ENCODE peak calls at places on chromosomes 16 and 17, in seven cellular contexts. One of them, this sample, is unnamed. For H3K9me3 and H3K36me3, the result is how much of the 10 kb centered on the place peaks cover.

GRCh38 chr17:4477286-4477791 is 21.3 kb upstream of the SPNS2 start:
- DNase-seq in lower lobe of right lung: no peak
- DNase-seq in SK-N-SH: no peak
- DNase-seq in CD8-positive, alpha-beta memory T cell: no peak
- DNase-seq in stomach: no peak
- DNase-seq in endodermal cell: no peak
- DNase-seq in IMR-90: no peak
- DNase-seq in this sample: no peak

GRCh38 chr17:2898255-2898926 is 102.2 kb downstream of the RAP1GAP2 start:
- DNase-seq in stomach: peak
- DNase-seq in SK-N-SH: peak
- DNase-seq in endodermal cell: no peak
- DNase-seq in CD8-positive, alpha-beta memory T cell: no peak
- DNase-seq in IMR-90: no peak
- DNase-seq in lower lobe of right lung: no peak
- DNase-seq in this sample: no peak

GRCh38 chr17:63647065-63647725 is 25.0 kb downstream of the MAP3K3 start:
- DNase-seq in endodermal cell: peak
- DNase-seq in CD8-positive, alpha-beta memory T cell: no peak
- DNase-seq in stomach: no peak
- DNase-seq in SK-N-SH: no peak
- DNase-seq in lower lobe of right lung: no peak
- DNase-seq in IMR-90: peak
- DNase-seq in this sample: no peak

GRCh38 chr16:16073884-16074781 is 124.7 kb downstream of the ABCC1 start:
- DNase-seq in lower lobe of right lung: peak
- DNase-seq in stomach: peak
- DNase-seq in IMR-90: peak
- DNase-seq in endodermal cell: peak
- DNase-seq in CD8-positive, alpha-beta memory T cell: no peak
- DNase-seq in SK-N-SH: no peak
- DNase-seq in this sample: no peak

GRCh38 chr16:46972429-46972970 is 974 bp downstream of the DNAJA2 start:
- DNase-seq in IMR-90: peak
- DNase-seq in lower lobe of right lung: no peak
- DNase-seq in CD8-positive, alpha-beta memory T cell: no peak
- DNase-seq in SK-N-SH: peak
- DNase-seq in endodermal cell: no peak
- DNase-seq in stomach: no peak
- DNase-seq in this sample: no peak

GRCh38 chr17:57756941-57757340 is 11.8 kb upstream of the CCDC182 start:
- DNase-seq in CD8-positive, alpha-beta memory T cell: no peak
- DNase-seq in endodermal cell: peak
- DNase-seq in IMR-90: no peak
- DNase-seq in SK-N-SH: no peak
- DNase-seq in lower lobe of right lung: no peak
- DNase-seq in stomach: no peak
- DNase-seq in this sample: no peak

GRCh38 chr16:89696598-89697128 is 4.8 kb downstream of the SPATA2L start:
- DNase-seq in endodermal cell: peak
- DNase-seq in IMR-90: no peak
- DNase-seq in SK-N-SH: peak
- DNase-seq in CD8-positive, alpha-beta memory T cell: peak
- DNase-seq in stomach: no peak
- DNase-seq in lower lobe of right lung: peak
- DNase-seq in this sample: no peak

GRCh38 chr16:75566889-75567255 is 693 bp downstream of the GABARAPL2 start:
- DNase-seq in stomach: no peak
- DNase-seq in endodermal cell: peak
- DNase-seq in CD8-positive, alpha-beta memory T cell: peak
- DNase-seq in IMR-90: no peak
- DNase-seq in lower lobe of right lung: no peak
- DNase-seq in SK-N-SH: peak
- DNase-seq in this sample: no peak

GRCh38 chr16:50719401-50720337 is 22.2 kb upstream of the CYLD start:
- DNase-seq in CD8-positive, alpha-beta memory T cell: no peak
- DNase-seq in stomach: peak
- DNase-seq in lower lobe of right lung: no peak
- DNase-seq in SK-N-SH: no peak
- DNase-seq in endodermal cell: peak
- DNase-seq in IMR-90: no peak
- DNase-seq in this sample: no peak

GRCh38 chr16:70651524-70651923 is 5.2 kb downstream of the IL34 start:
- DNase-seq in endodermal cell: no peak
- DNase-seq in SK-N-SH: no peak
- DNase-seq in CD8-positive, alpha-beta memory T cell: no peak
- DNase-seq in IMR-90: peak
- DNase-seq in lower lobe of right lung: no peak
- DNase-seq in stomach: no peak
- DNase-seq in this sample: no peak

GRCh38 chr17:17818088-17818526 is 18.7 kb downstream of the SREBF1 start:
- DNase-seq in SK-N-SH: peak
- DNase-seq in IMR-90: peak
- DNase-seq in CD8-positive, alpha-beta memory T cell: no peak
- DNase-seq in stomach: no peak
- DNase-seq in lower lobe of right lung: peak
- DNase-seq in endodermal cell: peak
- DNase-seq in this sample: no peak

GRCh38 chr17:58702045-58702476 is 9.7 kb downstream of the RAD51C start:
- DNase-seq in SK-N-SH: no peak
- DNase-seq in lower lobe of right lung: no peak
- DNase-seq in IMR-90: no peak
- DNase-seq in endodermal cell: peak
- DNase-seq in stomach: no peak
- DNase-seq in CD8-positive, alpha-beta memory T cell: no peak
- DNase-seq in this sample: no peak

GRCh38 chr17:76820523-76820922 is 47.7 kb upstream of the MGAT5B start:
- DNase-seq in endodermal cell: no peak
- DNase-seq in stomach: no peak
- DNase-seq in SK-N-SH: peak
- DNase-seq in IMR-90: no peak
- DNase-seq in CD8-positive, alpha-beta memory T cell: no peak
- DNase-seq in lower lobe of right lung: no peak
- DNase-seq in this sample: no peak

GRCh38 chr17:79652999-79653643 is 42.3 kb upstream of the RBFOX3 start:
- DNase-seq in stomach: no peak
- DNase-seq in lower lobe of right lung: no peak
- DNase-seq in IMR-90: no peak
- DNase-seq in SK-N-SH: no peak
- DNase-seq in CD8-positive, alpha-beta memory T cell: no peak
- DNase-seq in endodermal cell: no peak
- DNase-seq in this sample: no peak

GRCh38 chr16:87293990-87294389 is 23.2 kb downstream of the C16orf95 start:
- DNase-seq in lower lobe of right lung: no peak
- DNase-seq in stomach: no peak
- DNase-seq in CD8-positive, alpha-beta memory T cell: no peak
- DNase-seq in endodermal cell: no peak
- DNase-seq in SK-N-SH: no peak
- DNase-seq in IMR-90: no peak
- DNase-seq in this sample: no peak

GRCh38 chr17:1999557-2000251 is 25.4 kb downstream of the RTN4RL1 start:
- DNase-seq in stomach: peak
- DNase-seq in lower lobe of right lung: no peak
- DNase-seq in IMR-90: peak
- DNase-seq in CD8-positive, alpha-beta memory T cell: no peak
- DNase-seq in SK-N-SH: peak
- DNase-seq in endodermal cell: peak
- DNase-seq in this sample: no peak

GRCh38 chr16:29146266-29146665 is 161.4 kb downstream of the LAT start:
- DNase-seq in IMR-90: no peak
- DNase-seq in CD8-positive, alpha-beta memory T cell: no peak
- DNase-seq in SK-N-SH: no peak
- DNase-seq in endodermal cell: no peak
- DNase-seq in stomach: no peak
- DNase-seq in lower lobe of right lung: peak
- DNase-seq in this sample: no peak

GRCh38 chr16:85917012-85917411 is 18.1 kb downstream of the IRF8 start:
- DNase-seq in stomach: no peak
- DNase-seq in lower lobe of right lung: no peak
- DNase-seq in CD8-positive, alpha-beta memory T cell: no peak
- DNase-seq in endodermal cell: no peak
- DNase-seq in IMR-90: no peak
- DNase-seq in SK-N-SH: no peak
- DNase-seq in this sample: no peak

GRCh38 chr16:65480276-65480675 is 358.4 kb upstream of the CDH11 start:
- DNase-seq in IMR-90: no peak
- DNase-seq in lower lobe of right lung: no peak
- DNase-seq in stomach: no peak
- DNase-seq in CD8-positive, alpha-beta memory T cell: no peak
- DNase-seq in SK-N-SH: no peak
- DNase-seq in endodermal cell: no peak
- DNase-seq in this sample: no peak

GRCh38 chr17:75691371-75692290 is 24.5 kb downstream of the SAP30BP start:
- DNase-seq in CD8-positive, alpha-beta memory T cell: no peak
- DNase-seq in endodermal cell: no peak
- DNase-seq in stomach: no peak
- DNase-seq in SK-N-SH: no peak
- DNase-seq in lower lobe of right lung: no peak
- DNase-seq in IMR-90: peak
- DNase-seq in this sample: no peak

GRCh38 chr16:53370827-53371226 is 63.4 kb upstream of the RBL2 start:
- DNase-seq in CD8-positive, alpha-beta memory T cell: no peak
- DNase-seq in IMR-90: no peak
- DNase-seq in endodermal cell: no peak
- DNase-seq in SK-N-SH: no peak
- DNase-seq in lower lobe of right lung: no peak
- DNase-seq in stomach: no peak
- DNase-seq in this sample: no peak

GRCh38 chr17:31469959-31470358 is 78.5 kb downstream of the RAB11FIP4 start:
- DNase-seq in lower lobe of right lung: no peak
- DNase-seq in endodermal cell: peak
- DNase-seq in IMR-90: no peak
- DNase-seq in stomach: no peak
- DNase-seq in CD8-positive, alpha-beta memory T cell: no peak
- DNase-seq in SK-N-SH: no peak
- DNase-seq in this sample: no peak

GRCh38 chr16:30535777-30536190 is 1.1 kb upstream of the ZNF747 start:
- DNase-seq in stomach: peak
- DNase-seq in CD8-positive, alpha-beta memory T cell: peak
- DNase-seq in endodermal cell: peak
- DNase-seq in IMR-90: peak
- DNase-seq in lower lobe of right lung: peak
- DNase-seq in SK-N-SH: peak
- DNase-seq in this sample: peak

GRCh38 chr17:75785770-75786538 is 1.3 kb downstream of the UNK start:
- DNase-seq in CD8-positive, alpha-beta memory T cell: no peak
- DNase-seq in lower lobe of right lung: no peak
- DNase-seq in endodermal cell: no peak
- DNase-seq in IMR-90: peak
- DNase-seq in SK-N-SH: peak
- DNase-seq in stomach: no peak
- DNase-seq in this sample: no peak

GRCh38 chr17:46123607-46124006 is 69.6 kb downstream of the KANSL1 start:
- DNase-seq in lower lobe of right lung: no peak
- DNase-seq in CD8-positive, alpha-beta memory T cell: no peak
- DNase-seq in endodermal cell: peak
- DNase-seq in IMR-90: no peak
- DNase-seq in SK-N-SH: no peak
- DNase-seq in stomach: no peak
- DNase-seq in this sample: no peak
- H3K27ac ChIP-seq in lower lobe of right lung: no peak
- H3K27ac ChIP-seq in CD8-positive, alpha-beta memory T cell: no peak
- H3K27ac ChIP-seq in endodermal cell: no peak
- H3K27ac ChIP-seq in IMR-90: no peak
- H3K27ac ChIP-seq in SK-N-SH: no peak
- H3K27ac ChIP-seq in stomach: no peak
- H3K27ac ChIP-seq in this sample: no peak

DNA sequence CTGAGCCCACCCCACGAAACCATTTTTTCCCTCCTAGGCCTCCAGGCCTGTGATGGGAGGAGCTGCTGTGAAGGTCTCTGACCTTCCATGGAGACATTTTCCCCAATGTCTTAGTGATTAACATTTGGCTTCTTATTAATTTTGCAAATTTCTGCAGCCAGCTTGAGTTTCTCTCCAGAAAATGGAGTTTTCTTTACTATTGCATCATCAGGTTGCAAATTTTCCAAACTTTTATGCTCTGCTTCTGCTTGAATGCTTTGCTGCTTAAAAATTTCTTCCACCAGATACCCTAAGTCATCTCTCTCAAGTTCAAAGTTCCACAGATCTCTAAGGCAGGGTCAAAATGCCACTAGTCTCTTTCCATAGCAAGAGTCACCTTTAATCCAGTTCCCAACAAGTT is 12.9 kb upstream of the MYH4 start:
- DNase-seq in CD8-positive, alpha-beta memory T cell: no peak
- DNase-seq in lower lobe of right lung: no peak
- DNase-seq in SK-N-SH: no peak
- DNase-seq in IMR-90: no peak
- DNase-seq in endodermal cell: no peak
- DNase-seq in stomach: no peak
- DNase-seq in this sample: no peak
- H3K9me3 ChIP-seq in CD8-positive, alpha-beta memory T cell: under half
- H3K9me3 ChIP-seq in lower lobe of right lung: under half
- H3K9me3 ChIP-seq in SK-N-SH: under half
- H3K9me3 ChIP-seq in IMR-90: under half
- H3K9me3 ChIP-seq in endodermal cell: under half
- H3K9me3 ChIP-seq in stomach: under half
- H3K9me3 ChIP-seq in this sample: under half

GRCh38 chr17:36566081-36566480 is 21.4 kb downstream of the GGNBP2 start:
- DNase-seq in IMR-90: no peak
- DNase-seq in SK-N-SH: no peak
- DNase-seq in stomach: no peak
- DNase-seq in endodermal cell: no peak
- DNase-seq in CD8-positive, alpha-beta memory T cell: no peak
- DNase-seq in lower lobe of right lung: no peak
- DNase-seq in this sample: no peak
- H3K36me3 ChIP-seq in IMR-90: half or more
- H3K36me3 ChIP-seq in SK-N-SH: half or more
- H3K36me3 ChIP-seq in stomach: half or more
- H3K36me3 ChIP-seq in endodermal cell: half or more
- H3K36me3 ChIP-seq in CD8-positive, alpha-beta memory T cell: under half
- H3K36me3 ChIP-seq in lower lobe of right lung: half or more
- H3K36me3 ChIP-seq in this sample: half or more

DNA sequence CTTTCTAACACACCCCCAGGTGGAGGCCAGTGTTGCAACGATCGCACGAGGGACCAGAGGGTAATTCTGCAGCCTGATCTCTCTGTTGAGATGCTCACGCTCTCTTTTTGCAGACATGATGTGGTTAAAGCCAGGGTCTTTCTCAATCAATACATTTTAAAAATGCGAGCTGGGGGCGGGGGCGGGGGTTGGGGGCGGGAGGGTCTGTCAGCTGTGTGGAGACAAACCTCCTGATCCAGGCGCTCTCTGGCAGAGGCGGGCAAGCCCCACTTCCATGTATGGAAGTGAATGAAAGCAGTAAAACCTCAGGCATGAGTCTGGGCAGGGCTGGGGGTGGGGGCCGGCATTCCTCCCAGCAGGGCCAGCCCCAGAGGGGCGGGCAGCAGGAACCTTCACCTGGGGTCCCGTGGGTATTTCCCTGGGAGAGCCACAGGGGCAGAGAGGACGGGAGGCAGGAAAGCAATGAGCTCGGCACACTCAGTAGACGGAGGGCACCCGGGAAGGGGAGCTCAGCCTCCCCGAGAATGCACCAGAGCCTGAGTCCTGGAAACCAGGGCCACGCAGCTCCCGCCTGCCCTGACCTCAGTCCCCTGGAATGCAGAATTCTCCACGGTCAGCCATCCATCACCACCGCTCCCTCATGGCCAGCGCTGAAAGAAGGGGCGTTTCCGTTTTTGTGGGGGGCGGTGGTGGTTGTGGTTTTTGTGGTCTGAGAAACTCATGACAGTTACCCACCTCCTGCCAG is 28.0 kb downstream of the NXN start:
- DNase-seq in IMR-90: peak
- DNase-seq in CD8-positive, alpha-beta memory T cell: no peak
- DNase-seq in lower lobe of right lung: no peak
- DNase-seq in stomach: no peak
- DNase-seq in endodermal cell: peak
- DNase-seq in SK-N-SH: no peak
- DNase-seq in this sample: no peak
- H3K27ac ChIP-seq in IMR-90: peak
- H3K27ac ChIP-seq in CD8-positive, alpha-beta memory T cell: no peak
- H3K27ac ChIP-seq in lower lobe of right lung: peak
- H3K27ac ChIP-seq in stomach: peak
- H3K27ac ChIP-seq in endodermal cell: peak
- H3K27ac ChIP-seq in SK-N-SH: no peak
- H3K27ac ChIP-seq in this sample: no peak

This sample was measured in effector memory CD4-positive, alpha-beta T cell.